ENCODE peak calls at places on chromosomes 1 and 21, in six cellular contexts. P is A549, D is K562, C is NB4, A is GM12878, B is HepG2. S is an unnamed sample.

GRCh38 chr1:27811741-27812500 is 18.7 kb upstream of the PPP1R8 start:
- DNase-seq in P (no peak), D (no peak), C (no peak), A (no peak), B (no peak), S (no peak)

GRCh38 chr21:29217818-29218252 is 80.9 kb upstream of the BACH1 start:
- DNase-seq in P (peak), D (no peak), C (peak), A (no peak), B (peak), S (peak)

GRCh38 chr21:41703857-41704501 is 62.9 kb downstream of the RIPK4 start:
- DNase-seq in P (no peak), D (no peak), C (no peak), A (no peak), B (no peak), S (no peak)

GRCh38 chr1:27031235-27032118 is 18.8 kb upstream of the TENT5B start:
- DNase-seq in P (no peak), D (no peak), C (no peak), A (no peak), B (no peak), S (peak)

GRCh38 chr1:158458263-158458662 is 3.4 kb upstream of the OR10K1 start:
- DNase-seq in P (no peak), D (no peak), C (no peak), A (no peak), B (no peak), S (no peak)

GRCh38 chr1:62433861-62434611 is 2.8 kb upstream of the USP1 start:
- DNase-seq in P (no peak), D (no peak), C (peak), A (no peak), B (no peak), S (no peak)

GRCh38 chr1:232669981-232670763 is 40.2 kb upstream of the SIPA1L2 start:
- DNase-seq in P (no peak), D (no peak), C (no peak), A (no peak), B (no peak), S (peak)

GRCh38 chr1:25629836-25630235 is 13.2 kb downstream of the MAN1C1 start:
- DNase-seq in P (no peak), D (no peak), C (no peak), A (no peak), B (no peak), S (no peak)

GRCh38 chr1:248782311-248782887 is 26.8 kb upstream of the LYPD8 start:
- DNase-seq in P (no peak), D (no peak), C (no peak), A (no peak), B (no peak), S (no peak)

GRCh38 chr1:226320930-226321329 is 12.0 kb upstream of the LIN9 start:
- DNase-seq in P (no peak), D (no peak), C (no peak), A (no peak), B (no peak), S (no peak)

GRCh38 chr21:25895565-25896205 is 160.9 kb downstream of the GABPA start:
- DNase-seq in P (no peak), D (peak), C (peak), A (no peak), B (no peak), S (peak)

GRCh38 chr1:160954158-160955104 is at the start of gene ITLN2:
- DNase-seq in P (peak), D (peak), C (peak), A (peak), B (peak), S (no peak)

GRCh38 chr1:220696863-220697231 is 6.7 kb downstream of the C1orf115 start:
- DNase-seq in P (no peak), D (peak), C (no peak), A (no peak), B (no peak), S (no peak)

GRCh38 chr1:212975607-212975918 is 25.2 kb downstream of the VASH2 start:
- DNase-seq in P (no peak), D (no peak), C (no peak), A (no peak), B (no peak), S (no peak)

GRCh38 chr1:181397841-181398240 is 85.5 kb upstream of the CACNA1E start:
- DNase-seq in P (no peak), D (no peak), C (no peak), A (peak), B (no peak), S (no peak)

GRCh38 chr1:181643631-181644030 is 160.3 kb downstream of the CACNA1E start:
- DNase-seq in P (no peak), D (no peak), C (no peak), A (no peak), B (no peak), S (no peak)

GRCh38 chr1:211546543-211546942 is 32.4 kb downstream of the SLC30A1 start:
- DNase-seq in P (no peak), D (no peak), C (no peak), A (no peak), B (no peak), S (no peak)

GRCh38 chr21:31354604-31355443 is 10.8 kb upstream of the TIAM1 start:
- DNase-seq in P (peak), D (no peak), C (no peak), A (peak), B (no peak), S (no peak)

GRCh38 chr1:19398309-19398760 is 86.2 kb downstream of the SLC66A1 start:
- DNase-seq in P (no peak), D (no peak), C (no peak), A (no peak), B (no peak), S (no peak)

GRCh38 chr1:42533101-42533863 is 70.2 kb downstream of the CCDC30 start:
- DNase-seq in P (no peak), D (no peak), C (no peak), A (no peak), B (no peak), S (no peak)

GRCh38 chr1:153778051-153778823 is 3.0 kb downstream of the SLC27A3 start:
- DNase-seq in P (no peak), D (no peak), C (no peak), A (no peak), B (no peak), S (no peak)

GRCh38 chr1:84406209-84406917 is 8.1 kb downstream of the DNASE2B start:
- DNase-seq in P (no peak), D (no peak), C (no peak), A (no peak), B (no peak), S (peak)

GRCh38 chr1:50106095-50106761 is 2.5 kb upstream of the ELAVL4 start:
- DNase-seq in P (no peak), D (no peak), C (no peak), A (no peak), B (no peak), S (no peak)

GRCh38 chr1:8862528-8862927 is 16.0 kb downstream of the ENO1 start:
- DNase-seq in P (no peak), D (peak), C (peak), A (no peak), B (no peak), S (peak)

GRCh38 chr1:113057006-113057405 is 16.0 kb upstream of the LRIG2 start:
- DNase-seq in P (no peak), D (no peak), C (no peak), A (no peak), B (no peak), S (peak)

GRCh38 chr1:41695118-41695517 is 210.6 kb upstream of the EDN2 start:
- DNase-seq in P (no peak), D (no peak), C (peak), A (no peak), B (no peak), S (no peak)

GRCh38 chr1:62013264-62013663 is 181.4 kb upstream of the L1TD1 start:
- DNase-seq in P (no peak), D (no peak), C (no peak), A (no peak), B (no peak), S (no peak)

GRCh38 chr21:40797881-40798280 is 49.1 kb downstream of the DSCAM start:
- DNase-seq in P (no peak), D (no peak), C (no peak), A (no peak), B (no peak), S (no peak)

GRCh38 chr1:25875154-25875855 is at the start of gene PAQR7:
- DNase-seq in P (peak), D (peak), C (peak), A (no peak), B (peak), S (peak)

GRCh38 chr1:227325195-227325594 is 6.9 kb upstream of the CDC42BPA start:
- DNase-seq in P (no peak), D (no peak), C (no peak), A (no peak), B (no peak), S (no peak)

GRCh38 chr1:67677408-67677807 is 7.6 kb upstream of the GADD45A start:
- DNase-seq in P (no peak), D (peak), C (no peak), A (no peak), B (no peak), S (no peak)

GRCh38 chr1:67674260-67675011 is 10.6 kb upstream of the GADD45A start:
- DNase-seq in P (no peak), D (no peak), C (no peak), A (no peak), B (no peak), S (peak)

GRCh38 chr1:67677925-67678324 is 7.1 kb upstream of the GADD45A start:
- DNase-seq in P (no peak), D (no peak), C (no peak), A (no peak), B (no peak), S (no peak)

GRCh38 chr1:67676946-67677345 is 8.1 kb upstream of the GADD45A start:
- DNase-seq in P (no peak), D (no peak), C (no peak), A (no peak), B (no peak), S (no peak)

DNA sequence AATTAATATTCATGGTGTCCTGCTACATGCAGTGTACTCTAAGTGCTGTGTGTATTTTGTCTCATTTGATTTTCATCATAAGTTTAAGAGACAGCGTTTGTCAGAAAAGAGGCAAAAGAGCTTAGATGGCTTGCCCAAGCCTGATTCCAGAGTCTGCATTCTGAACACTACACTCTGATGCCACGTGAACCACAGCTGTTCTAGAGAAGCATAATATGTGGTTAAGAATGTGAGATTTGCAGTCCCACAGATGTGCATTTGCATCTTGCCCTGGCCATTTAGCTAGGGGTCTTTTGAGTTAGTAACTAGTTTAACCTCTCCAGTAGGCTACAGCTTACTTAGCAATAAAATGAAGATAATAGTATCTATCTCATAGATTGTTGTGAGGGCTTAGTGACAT is 9.2 kb upstream of the GADD45A start:
- DNase-seq in P (no peak), D (no peak), C (no peak), A (no peak), B (no peak), S (no peak)
- TF ChIP-seq MYC in P (no peak), D (no peak), C (no peak), A (no peak), B (no peak), S (no peak)

DNA sequence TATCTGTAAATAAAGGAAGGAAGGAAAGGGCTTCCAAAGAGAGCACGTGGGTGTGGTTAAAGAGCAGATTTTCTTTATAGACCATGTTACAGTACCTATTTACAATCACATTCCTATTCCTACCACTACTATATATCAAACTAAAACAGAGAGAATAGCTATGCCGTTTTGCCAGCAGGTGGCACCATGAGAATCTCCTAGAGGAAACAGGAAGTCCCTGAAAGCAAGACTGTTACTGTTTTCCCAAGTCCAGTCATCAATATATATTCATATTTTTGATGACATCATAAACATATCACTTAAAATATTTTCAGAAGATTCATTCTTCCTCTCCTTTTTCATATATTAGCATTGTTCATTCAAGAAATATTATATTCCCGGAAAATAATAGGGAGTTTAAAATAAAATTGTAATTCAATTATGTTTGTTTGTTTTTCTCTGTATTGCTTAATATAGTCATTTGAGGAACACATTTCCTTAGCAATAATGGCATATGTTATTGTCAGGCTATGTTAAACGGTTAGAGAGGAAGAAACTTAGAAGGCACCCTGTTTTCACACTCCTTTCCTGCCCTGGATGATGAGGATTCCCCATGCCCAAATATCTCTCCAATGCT is 6.6 kb downstream of the CCDC190 start:
- DNase-seq in P (peak), D (peak), C (peak), A (no peak), B (peak), S (peak)
- TF ChIP-seq MYC in P (no peak), D (no peak), C (no peak), A (no peak), B (no peak), S (no peak)

GRCh38 chr1:183517401-183517800 is 45.1 kb downstream of the SMG7 start:
- DNase-seq in P (no peak), D (no peak), C (no peak), A (no peak), B (no peak), S (no peak)

GRCh38 chr1:183514235-183514634 is 41.9 kb downstream of the SMG7 start:
- DNase-seq in P (no peak), D (no peak), C (no peak), A (no peak), B (no peak), S (peak)

GRCh38 chr1:183516725-183517124 is 44.4 kb downstream of the SMG7 start:
- DNase-seq in P (no peak), D (no peak), C (no peak), A (no peak), B (no peak), S (no peak)

GRCh38 chr1:183512450-183512849 is 40.2 kb downstream of the SMG7 start:
- DNase-seq in P (no peak), D (no peak), C (no peak), A (no peak), B (no peak), S (no peak)

GRCh38 chr1:183515002-183515689 is 42.8 kb downstream of the SMG7 start:
- DNase-seq in P (peak), D (no peak), C (no peak), A (no peak), B (no peak), S (peak)
- TF ChIP-seq MYC in P (no peak), D (no peak), C (no peak), A (no peak), B (no peak), S (no peak)

DNA sequence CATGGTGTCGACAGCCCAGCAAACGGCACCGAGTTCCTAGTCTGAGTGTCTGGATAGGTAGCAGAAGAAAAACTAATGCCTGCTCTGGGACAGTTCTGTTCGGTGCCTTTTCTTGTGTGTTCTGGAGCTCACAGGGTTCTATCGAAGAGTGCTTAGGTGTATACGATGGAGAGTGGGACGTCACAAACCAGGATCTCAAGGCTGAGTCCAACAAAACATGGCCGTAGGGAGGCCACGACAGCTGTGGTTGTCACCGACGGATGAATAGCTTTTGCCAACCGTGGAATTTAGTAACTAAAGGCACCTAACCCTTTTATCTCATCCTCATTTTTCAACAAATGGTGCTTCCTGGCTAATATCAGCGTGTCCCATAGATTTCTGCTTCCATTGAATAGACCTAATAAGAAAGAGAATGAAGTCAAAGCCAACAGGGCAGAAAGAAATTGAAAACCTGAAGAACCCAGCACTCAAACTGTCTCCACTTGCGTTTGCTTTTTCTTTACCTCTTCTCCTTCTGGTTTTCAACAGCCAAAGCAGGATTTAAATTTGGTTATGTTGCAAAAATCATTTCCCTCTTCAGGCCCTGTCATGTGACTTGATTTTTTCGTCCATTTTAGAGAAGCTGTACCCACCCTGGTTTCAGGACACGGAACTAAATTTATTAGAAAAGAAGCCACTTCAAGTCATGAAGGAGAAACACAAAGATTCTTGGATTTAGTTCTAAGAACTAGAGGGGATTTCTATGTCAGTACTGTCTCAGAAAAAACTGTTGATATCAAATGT is 833 bp upstream of the SYNJ1 start:
- DNase-seq in P (peak), D (no peak), C (peak), A (no peak), B (no peak), S (no peak)
- TF ChIP-seq MYC in P (no peak), D (no peak), C (no peak), A (no peak), B (no peak), S (no peak)

GRCh38 chr21:45636459-45636858 is 7.1 kb upstream of the PCBP3 start:
- DNase-seq in P (no peak), D (no peak), C (no peak), A (no peak), B (no peak), S (no peak)
- TF ChIP-seq MYC in P (no peak), D (no peak), C (no peak), A (no peak), B (no peak), S (no peak)

GRCh38 chr1:52306227-52307006 is 59.6 kb downstream of the CC2D1B start:
- DNase-seq in P (no peak), D (no peak), C (peak), A (no peak), B (peak), S (no peak)
- TF ChIP-seq MYC in P (no peak), D (no peak), C (no peak), A (no peak), B (no peak), S (no peak)

DNA sequence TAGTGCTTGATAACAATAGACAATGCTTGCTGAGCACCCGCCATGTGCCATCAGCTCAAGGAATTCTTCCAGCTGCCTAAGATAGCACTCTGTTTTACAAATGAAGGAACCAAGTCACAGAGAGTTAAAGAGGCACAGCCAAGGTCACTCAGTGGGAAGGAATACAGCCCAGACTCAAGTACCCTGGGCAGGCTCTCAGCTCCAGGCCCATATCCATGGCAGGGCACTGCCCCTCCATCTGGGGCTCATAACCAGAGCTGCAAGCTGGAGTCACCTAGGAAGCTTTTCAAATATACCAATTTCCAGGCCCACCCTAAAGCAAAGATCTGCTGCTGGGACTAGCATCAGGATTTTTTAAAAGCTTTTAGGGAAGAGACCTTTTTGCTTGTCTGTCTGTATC is 1.6 kb downstream of the CLEC20A start:
- DNase-seq in P (no peak), D (no peak), C (no peak), A (no peak), B (no peak), S (no peak)
- TF ChIP-seq MYC in P (no peak), D (no peak), C (no peak), A (no peak), B (no peak), S (no peak)

GRCh38 chr1:240341365-240342250 is 249.9 kb downstream of the FMN2 start:
- DNase-seq in P (no peak), D (no peak), C (no peak), A (no peak), B (no peak), S (no peak)
- TF ChIP-seq MYC in P (no peak), D (no peak), C (no peak), A (no peak), B (no peak), S (no peak)

GRCh38 chr1:230073371-230074035 is 6.5 kb downstream of the GALNT2 start:
- DNase-seq in P (no peak), D (no peak), C (no peak), A (no peak), B (no peak), S (no peak)

GRCh38 chr1:230072296-230072695 is 5.3 kb downstream of the GALNT2 start:
- DNase-seq in P (no peak), D (no peak), C (no peak), A (no peak), B (no peak), S (no peak)

GRCh38 chr1:230071316-230071715 is 4.3 kb downstream of the GALNT2 start:
- DNase-seq in P (no peak), D (no peak), C (no peak), A (no peak), B (no peak), S (no peak)

GRCh38 chr1:230074270-230074669 is 7.2 kb downstream of the GALNT2 start:
- DNase-seq in P (no peak), D (no peak), C (no peak), A (no peak), B (no peak), S (no peak)

DNA sequence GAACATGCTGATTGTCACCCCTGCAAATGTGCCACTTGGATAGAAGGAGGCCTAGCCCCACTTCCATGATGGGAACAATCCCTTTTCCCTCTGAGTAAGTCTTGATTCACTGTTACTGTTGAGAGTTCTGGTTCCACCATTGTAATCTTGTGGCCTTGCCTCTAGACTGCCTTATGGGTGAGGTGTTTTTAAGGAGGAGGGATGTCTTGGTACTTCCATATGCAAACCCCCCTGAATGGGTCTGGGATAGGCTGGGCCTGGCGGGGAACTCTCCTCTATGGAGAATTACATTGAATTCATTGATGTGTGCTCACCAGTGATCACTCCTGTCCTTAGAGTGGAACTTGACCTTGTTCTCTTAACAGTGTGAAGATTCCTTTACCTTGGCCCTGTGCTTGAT is 5.8 kb downstream of the GALNT2 start:
- DNase-seq in P (no peak), D (no peak), C (no peak), A (no peak), B (no peak), S (no peak)
- TF ChIP-seq MYC in P (no peak), D (no peak), C (no peak), A (no peak), B (no peak), S (no peak)